ENCODE peak calls at places on chromosomes 2 and 18, in four cellular contexts. V, J, T and X are unnamed samples.

GRCh38 chr2:238910751-238911351 is 63.0 kb downstream of the TWIST2 start:
- DNase-seq in T (peak; percentile 23), V (no peak), J (no peak), X (no peak)

GRCh38 chr2:207284556-207285450 is 119.1 kb upstream of the KLF7 start:
- DNase-seq in J (no peak), V (no peak), T (no peak), X (no peak)

GRCh38 chr2:149145314-149146295 is 107.1 kb downstream of the LYPD6B start:
- DNase-seq in V (no peak), J (no peak), T (no peak), X (no peak)

GRCh38 chr2:130846233-130846632 is 9.5 kb downstream of the ARHGEF4 start:
- DNase-seq in T (no peak), V (no peak), J (no peak), X (peak; percentile 21)

GRCh38 chr18:10519999-10520935 is 5.6 kb upstream of the NAPG start:
- DNase-seq in J (peak; percentile 87), V (peak; percentile 55), T (peak; percentile 90), X (peak; percentile 92)

GRCh38 chr18:75141166-75141565 is 67.8 kb downstream of the PTGR3 start:
- DNase-seq in T (no peak), V (no peak), J (no peak), X (no peak)

GRCh38 chr2:115083216-115083615 is 640.8 kb downstream of the DPP10 start:
- DNase-seq in J (no peak), V (no peak), T (no peak), X (no peak)

GRCh38 chr2:149559341-149560068 is 28.1 kb downstream of the MMADHC start:
- DNase-seq in T (no peak), J (no peak), V (no peak), X (no peak)

GRCh38 chr18:75132068-75132467 is 76.9 kb downstream of the PTGR3 start:
- DNase-seq in T (no peak), J (no peak), V (no peak), X (no peak)

GRCh38 chr2:42859801-42860200 is 67.4 kb upstream of the HAAO start:
- DNase-seq in V (no peak), T (no peak), J (no peak), X (no peak)

GRCh38 chr2:155372969-155373368 is 674.5 kb downstream of the KCNJ3 start:
- DNase-seq in V (no peak), T (no peak), J (no peak), X (no peak)

GRCh38 chr18:46555724-46556123 is 101.3 kb downstream of the LOXHD1 start:
- DNase-seq in V (no peak), T (no peak), J (peak; percentile 56), X (no peak)

GRCh38 chr2:118348380-118349024 is 260.2 kb downstream of the INSIG2 start:
- DNase-seq in V (no peak), J (no peak), T (no peak), X (no peak)

GRCh38 chr18:79343567-79344207 is 52.0 kb upstream of the NFATC1 start:
- DNase-seq in J (no peak), V (no peak), T (no peak), X (no peak)

GRCh38 chr2:42969231-42970150 is 177.1 kb upstream of the HAAO start:
- DNase-seq in J (no peak), T (peak; percentile 28), V (no peak), X (peak; percentile 86)

GRCh38 chr18:7892556-7892955 is 325.4 kb downstream of the PTPRM start:
- DNase-seq in V (no peak), J (no peak), T (no peak), X (no peak)

GRCh38 chr2:17084882-17085281 is 419.2 kb upstream of the CYRIA start:
- DNase-seq in J (no peak), T (no peak), V (no peak), X (no peak)

GRCh38 chr2:14016289-14016955 is 616.1 kb upstream of the LRATD1 start:
- DNase-seq in V (no peak), T (peak; percentile 31), J (no peak), X (no peak)

GRCh38 chr2:176491172-176491904 is 222.1 kb downstream of the MTX2 start:
- DNase-seq in V (no peak), T (peak; percentile 50), J (peak; percentile 90), X (no peak)

GRCh38 chr2:65655000-65655399 is 222.6 kb upstream of the SPRED2 start:
- DNase-seq in T (no peak), V (no peak), J (no peak), X (no peak)

GRCh38 chr2:165833156-165833555 is 39.1 kb upstream of the GALNT3 start:
- DNase-seq in J (no peak), T (no peak), V (no peak), X (no peak)

GRCh38 chr18:73150199-73150598 is 282.4 kb upstream of the NETO1 start:
- DNase-seq in J (no peak), T (no peak), V (no peak), X (no peak)

GRCh38 chr2:120395686-120396518 is 50.0 kb downstream of the INHBB start:
- DNase-seq in V (peak; percentile 4), T (no peak), J (peak; percentile 48), X (peak; percentile 55)

GRCh38 chr18:60277855-60278480 is 94.6 kb downstream of the MC4R start:
- DNase-seq in J (no peak), V (no peak), T (no peak), X (no peak)

GRCh38 chr18:35223797-35224196 is 17.0 kb upstream of the ZNF397 start:
- DNase-seq in J (no peak), T (no peak), V (no peak), X (no peak)

GRCh38 chr2:58633576-58634365 is 392.6 kb upstream of the FANCL start:
- DNase-seq in J (no peak), T (no peak), V (no peak), X (no peak)

GRCh38 chr2:217993055-217993645 is 9.6 kb downstream of the TNS1 start:
- DNase-seq in J (no peak), V (no peak), T (peak; percentile 6), X (peak; percentile 72)

GRCh38 chr18:36023336-36023735 is 44.0 kb downstream of the RPRD1A start:
- DNase-seq in T (no peak), J (no peak), V (no peak), X (no peak)

GRCh38 chr18:61575419-61575818 is 242.2 kb downstream of the CDH20 start:
- DNase-seq in T (no peak), V (no peak), J (no peak), X (no peak)

GRCh38 chr2:175234153-175234552 is 52.6 kb upstream of the ATP5MC3 start:
- DNase-seq in V (no peak), T (no peak), J (no peak), X (no peak)

GRCh38 chr2:232363784-232364615 is 14.6 kb upstream of the ALPP start:
- DNase-seq in T (no peak), V (no peak), J (peak; percentile 26), X (no peak)

GRCh38 chr2:189899101-189899500 is 114.9 kb downstream of the PMS1 start:
- DNase-seq in V (no peak), T (no peak), J (no peak), X (no peak)

GRCh38 chr2:57888463-57888862 is 158.1 kb upstream of the VRK2 start:
- DNase-seq in V (no peak), J (no peak), T (no peak), X (no peak)

GRCh38 chr2:227780981-227781630 is 32.5 kb upstream of the CCL20 start:
- DNase-seq in T (no peak), V (no peak), J (no peak), X (no peak)

GRCh38 chr2:122519806-122520205 is 764.4 kb downstream of the TSN start:
- DNase-seq in T (no peak), V (no peak), J (no peak), X (no peak)

GRCh38 chr2:142415461-142415860 is 284.6 kb upstream of the LRP1B start:
- DNase-seq in J (no peak), T (no peak), V (no peak), X (no peak)

GRCh38 chr2:120556908-120557307 is 178.8 kb upstream of the GLI2 start:
- DNase-seq in T (no peak), J (no peak), V (no peak), X (no peak)

GRCh38 chr2:219448099-219448775 is 13.6 kb downstream of the SPEG start:
- DNase-seq in J (peak; percentile 50), T (no peak), V (no peak), X (peak; percentile 40)

GRCh38 chr2:111919794-111920608 is 21.6 kb downstream of the MERTK start:
- DNase-seq in T (no peak), J (no peak), V (no peak), X (no peak)

GRCh38 chr2:111918383-111918806 is 20.0 kb downstream of the MERTK start:
- DNase-seq in V (no peak), J (no peak), T (no peak), X (no peak)

GRCh38 chr2:111924617-111925107 is 26.3 kb downstream of the MERTK start:
- DNase-seq in J (no peak), T (no peak), V (no peak), X (no peak)

GRCh38 chr2:111923271-111923670 is 24.9 kb downstream of the MERTK start:
- DNase-seq in V (no peak), J (no peak), T (peak; percentile 32), X (no peak)

GRCh38 chr2:111919362-111919761 is 21.0 kb downstream of the MERTK start:
- DNase-seq in J (no peak), T (no peak), V (no peak), X (no peak)
- H3K27ac ChIP-seq in J (no peak overlapping the region), T (no peak overlapping the region), V (no peak overlapping the region), X (no peak overlapping the region)

DNA sequence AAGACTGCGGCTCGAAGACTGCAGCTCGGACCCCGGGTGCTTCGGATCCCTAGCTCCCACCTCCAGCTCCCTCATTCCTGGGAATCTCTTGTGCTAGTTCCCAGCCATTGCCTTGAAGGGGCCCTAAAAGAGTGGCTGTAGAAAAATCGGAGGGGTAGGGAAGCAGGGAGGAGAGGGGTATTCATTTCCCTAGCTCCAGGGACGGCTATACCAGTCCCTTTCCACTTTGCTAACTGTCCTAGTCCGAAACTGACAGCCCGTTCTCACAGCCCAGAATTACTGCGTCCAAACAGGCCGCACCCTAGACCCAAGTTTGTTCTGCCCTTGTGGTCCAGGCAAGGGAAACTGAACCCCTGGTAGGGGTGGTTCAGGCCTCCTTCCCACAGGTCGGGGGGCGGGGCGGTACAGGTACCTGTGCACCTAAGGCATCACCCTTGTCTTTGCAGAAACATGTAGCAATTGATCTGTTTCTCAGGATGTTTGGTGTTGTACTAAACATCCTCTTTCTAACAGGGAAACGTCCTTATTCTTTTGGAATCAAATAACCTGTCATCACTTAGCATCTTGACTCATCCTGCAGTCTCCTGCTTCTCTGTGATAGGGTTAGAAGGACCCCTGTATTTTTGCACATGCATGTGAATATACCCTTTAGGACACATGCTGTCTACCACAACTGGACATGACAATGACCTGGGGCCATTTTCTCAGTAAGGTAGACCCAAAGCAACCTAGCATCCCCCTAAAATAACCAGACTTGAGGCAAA is 4.0 kb downstream of the EMX1 start:
- DNase-seq in V (no peak), J (no peak), T (no peak), X (no peak)
- H3K4me1 ChIP-seq in V (peaks cover 16% of the 10 kb centered on the region), J (peaks cover 37% of the 10 kb centered on the region), T (peaks cover 13% of the 10 kb centered on the region), X (no peaks in the 10 kb centered on the region)

GRCh38 chr2:112006076-112006410 is 49.0 kb upstream of the TMEM87B start:
- DNase-seq in T (no peak), J (no peak), V (no peak), X (no peak)
- H3K27ac ChIP-seq in T (no peak overlapping the region), J (no peak overlapping the region), V (no peak overlapping the region), X (no peak overlapping the region)

DNA sequence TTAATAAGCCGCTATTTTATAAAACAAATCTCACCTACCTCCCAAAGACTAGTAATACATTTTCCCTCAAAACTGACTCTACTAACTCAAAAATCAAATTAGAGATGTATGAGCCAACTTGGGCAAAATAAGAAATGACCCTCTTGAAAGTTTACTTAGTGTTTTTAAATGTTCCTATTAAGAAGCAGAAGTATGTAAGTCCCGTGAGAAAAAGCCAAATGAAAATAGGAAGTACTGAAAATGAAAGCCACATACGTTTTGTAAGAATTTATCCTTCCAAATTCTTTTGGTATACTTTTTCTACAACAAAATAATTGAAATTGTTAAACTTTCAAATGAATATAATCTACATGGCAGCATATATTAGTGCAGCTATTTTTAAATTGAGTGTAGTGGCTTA is 148.0 kb upstream of the ITGA4 start:
- DNase-seq in V (no peak), T (no peak), J (no peak), X (no peak)
- H3K4me1 ChIP-seq in V (peaks cover 60% of the 10 kb centered on the region), T (no peaks in the 10 kb centered on the region), J (no peaks in the 10 kb centered on the region), X (no peaks in the 10 kb centered on the region)